ENCODE peak calls at places on chromosomes 12 and 14, in six cellular contexts. One of them, this sample, is unnamed.
A peak's percentile ranks its signal among the peaks of the same experiment; 100 is the strongest.

GRCh38 chr14:24630872-24631477 is 3.0 kb downstream of the GZMB start:
- DNase-seq in OCI-M1: no peak
- DNase-seq in ovary: no peak
- DNase-seq in progenitor cell of endocrine pancreas: no peak
- DNase-seq in WTC11: no peak
- DNase-seq in fibroblast of the conjunctiva: no peak
- DNase-seq in this sample: no peak

GRCh38 chr12:9333129-9333528 is 124.9 kb upstream of the PZP start:
- DNase-seq in ovary: no peak
- DNase-seq in progenitor cell of endocrine pancreas: no peak
- DNase-seq in fibroblast of the conjunctiva: no peak
- DNase-seq in WTC11: no peak
- DNase-seq in OCI-M1: no peak
- DNase-seq in this sample: no peak

GRCh38 chr12:21666722-21667121 is 9.1 kb upstream of the LDHB start:
- DNase-seq in fibroblast of the conjunctiva: no peak
- DNase-seq in ovary: no peak
- DNase-seq in WTC11: no peak
- DNase-seq in progenitor cell of endocrine pancreas: no peak
- DNase-seq in OCI-M1: no peak
- DNase-seq in this sample: peak; percentile 99

GRCh38 chr12:69254046-69254445 is 14.7 kb downstream of the CPSF6 start:
- DNase-seq in progenitor cell of endocrine pancreas: no peak
- DNase-seq in ovary: no peak
- DNase-seq in WTC11: no peak
- DNase-seq in OCI-M1: peak; percentile 82
- DNase-seq in fibroblast of the conjunctiva: peak; percentile 35
- DNase-seq in this sample: peak; percentile 72

GRCh38 chr12:100798799-100799198 is 4.2 kb downstream of the ANO4 start:
- DNase-seq in fibroblast of the conjunctiva: no peak
- DNase-seq in WTC11: no peak
- DNase-seq in OCI-M1: no peak
- DNase-seq in ovary: no peak
- DNase-seq in progenitor cell of endocrine pancreas: no peak
- DNase-seq in this sample: no peak

GRCh38 chr12:15701212-15701611 is 88.0 kb downstream of the EPS8 start:
- DNase-seq in ovary: no peak
- DNase-seq in WTC11: no peak
- DNase-seq in OCI-M1: peak; percentile 75
- DNase-seq in progenitor cell of endocrine pancreas: no peak
- DNase-seq in fibroblast of the conjunctiva: no peak
- DNase-seq in this sample: peak; percentile 34

GRCh38 chr12:120231316-120232011 is 30.6 kb upstream of the RPLP0 start:
- DNase-seq in fibroblast of the conjunctiva: peak; percentile 54
- DNase-seq in OCI-M1: peak; percentile 56
- DNase-seq in progenitor cell of endocrine pancreas: no peak
- DNase-seq in ovary: no peak
- DNase-seq in WTC11: peak; percentile 53
- DNase-seq in this sample: peak; percentile 96

GRCh38 chr12:58372298-58372697 is 430.9 kb downstream of the ATP23 start:
- DNase-seq in WTC11: no peak
- DNase-seq in fibroblast of the conjunctiva: no peak
- DNase-seq in ovary: no peak
- DNase-seq in progenitor cell of endocrine pancreas: no peak
- DNase-seq in OCI-M1: no peak
- DNase-seq in this sample: no peak

GRCh38 chr12:25904442-25904841 is 54.0 kb upstream of the RASSF8 start:
- DNase-seq in progenitor cell of endocrine pancreas: no peak
- DNase-seq in ovary: no peak
- DNase-seq in fibroblast of the conjunctiva: no peak
- DNase-seq in WTC11: no peak
- DNase-seq in OCI-M1: no peak
- DNase-seq in this sample: peak; percentile 14

GRCh38 chr14:81401420-81402122 is 1.4 kb upstream of the STON2 start:
- DNase-seq in fibroblast of the conjunctiva: peak; percentile 92
- DNase-seq in WTC11: no peak
- DNase-seq in progenitor cell of endocrine pancreas: no peak
- DNase-seq in OCI-M1: peak; percentile 67
- DNase-seq in ovary: no peak
- DNase-seq in this sample: peak; percentile 100